ENCODE peak calls at places on chromosomes 11 and 22, in ten cellular contexts. One of them, this sample, is unnamed.

GRCh38 chr11:117316197-117316961 is at the start of gene BACE1:
- DNase-seq in A673: peak; percentile 93
- DNase-seq in aorta: peak; percentile 88
- DNase-seq in CD4-positive, CD25-positive, alpha-beta regulatory T cell: no peak
- DNase-seq in upper lobe of left lung: no peak
- DNase-seq in psoas muscle: peak; percentile 83
- DNase-seq in GM12878: no peak
- DNase-seq in IMR-90: peak; percentile 80
- DNase-seq in fibroblast of lung: peak; percentile 88
- DNase-seq in kidney: peak; percentile 92
- DNase-seq in this sample: no peak

GRCh38 chr11:66632952-66633351 is 5.6 kb upstream of the RBM4 start:
- DNase-seq in A673: no peak
- DNase-seq in aorta: no peak
- DNase-seq in CD4-positive, CD25-positive, alpha-beta regulatory T cell: no peak
- DNase-seq in upper lobe of left lung: no peak
- DNase-seq in psoas muscle: no peak
- DNase-seq in GM12878: no peak
- DNase-seq in IMR-90: no peak
- DNase-seq in fibroblast of lung: no peak
- DNase-seq in kidney: no peak
- DNase-seq in this sample: no peak

GRCh38 chr11:125314264-125315087 is 149.9 kb downstream of the PKNOX2 start:
- DNase-seq in A673: no peak
- DNase-seq in aorta: no peak
- DNase-seq in CD4-positive, CD25-positive, alpha-beta regulatory T cell: no peak
- DNase-seq in upper lobe of left lung: no peak
- DNase-seq in psoas muscle: no peak
- DNase-seq in GM12878: no peak
- DNase-seq in IMR-90: no peak
- DNase-seq in fibroblast of lung: no peak
- DNase-seq in kidney: no peak
- DNase-seq in this sample: no peak

GRCh38 chr11:65540290-65541092 is 15.6 kb downstream of the SCYL1 start:
- DNase-seq in A673: peak; percentile 95
- DNase-seq in aorta: peak; percentile 93
- DNase-seq in CD4-positive, CD25-positive, alpha-beta regulatory T cell: peak; percentile 80
- DNase-seq in upper lobe of left lung: peak; percentile 99
- DNase-seq in psoas muscle: peak; percentile 89
- DNase-seq in GM12878: peak; percentile 71
- DNase-seq in IMR-90: peak; percentile 82
- DNase-seq in fibroblast of lung: peak; percentile 89
- DNase-seq in kidney: peak; percentile 97
- DNase-seq in this sample: peak; percentile 85

GRCh38 chr22:45430871-45431270 is 17.4 kb downstream of the RIBC2 start:
- DNase-seq in A673: no peak
- DNase-seq in aorta: no peak
- DNase-seq in CD4-positive, CD25-positive, alpha-beta regulatory T cell: no peak
- DNase-seq in upper lobe of left lung: no peak
- DNase-seq in psoas muscle: no peak
- DNase-seq in GM12878: no peak
- DNase-seq in IMR-90: no peak
- DNase-seq in fibroblast of lung: no peak
- DNase-seq in kidney: peak; percentile 55
- DNase-seq in this sample: no peak

GRCh38 chr11:56700242-56700918 is 1.5 kb downstream of the OR9G1 start:
- DNase-seq in A673: peak; percentile 11
- DNase-seq in aorta: no peak
- DNase-seq in CD4-positive, CD25-positive, alpha-beta regulatory T cell: no peak
- DNase-seq in upper lobe of left lung: no peak
- DNase-seq in psoas muscle: no peak
- DNase-seq in GM12878: no peak
- DNase-seq in IMR-90: no peak
- DNase-seq in fibroblast of lung: no peak
- DNase-seq in kidney: no peak
- DNase-seq in this sample: no peak

GRCh38 chr22:36180038-36180880 is 19.7 kb upstream of the APOL3 start:
- DNase-seq in A673: peak; percentile 78
- DNase-seq in aorta: peak; percentile 90
- DNase-seq in CD4-positive, CD25-positive, alpha-beta regulatory T cell: peak; percentile 71
- DNase-seq in upper lobe of left lung: no peak
- DNase-seq in psoas muscle: peak; percentile 86
- DNase-seq in GM12878: no peak
- DNase-seq in IMR-90: peak; percentile 56
- DNase-seq in fibroblast of lung: peak; percentile 71
- DNase-seq in kidney: peak; percentile 92
- DNase-seq in this sample: peak; percentile 75

GRCh38 chr11:61815790-61816735 is 740 bp downstream of the FADS1 start:
- DNase-seq in A673: peak; percentile 64
- DNase-seq in aorta: peak; percentile 87
- DNase-seq in CD4-positive, CD25-positive, alpha-beta regulatory T cell: no peak
- DNase-seq in upper lobe of left lung: peak; percentile 91
- DNase-seq in psoas muscle: peak; percentile 74
- DNase-seq in GM12878: no peak
- DNase-seq in IMR-90: peak; percentile 60
- DNase-seq in fibroblast of lung: peak; percentile 67
- DNase-seq in kidney: peak; percentile 91
- DNase-seq in this sample: peak; percentile 16

GRCh38 chr11:66219846-66220565 is 48.4 kb upstream of the RAB1B start:
- DNase-seq in A673: no peak
- DNase-seq in aorta: peak; percentile 33
- DNase-seq in CD4-positive, CD25-positive, alpha-beta regulatory T cell: no peak
- DNase-seq in upper lobe of left lung: no peak
- DNase-seq in psoas muscle: no peak
- DNase-seq in GM12878: no peak
- DNase-seq in IMR-90: no peak
- DNase-seq in fibroblast of lung: no peak
- DNase-seq in kidney: no peak
- DNase-seq in this sample: no peak

GRCh38 chr11:19802773-19803293 is 90.2 kb downstream of the NAV2 start:
- DNase-seq in A673: no peak
- DNase-seq in aorta: no peak
- DNase-seq in CD4-positive, CD25-positive, alpha-beta regulatory T cell: no peak
- DNase-seq in upper lobe of left lung: no peak
- DNase-seq in psoas muscle: no peak
- DNase-seq in GM12878: no peak
- DNase-seq in IMR-90: peak; percentile 48
- DNase-seq in fibroblast of lung: peak; percentile 58
- DNase-seq in kidney: no peak
- DNase-seq in this sample: no peak

GRCh38 chr11:71433648-71434450 is 14.3 kb downstream of the DHCR7 start:
- DNase-seq in A673: no peak
- DNase-seq in aorta: no peak
- DNase-seq in CD4-positive, CD25-positive, alpha-beta regulatory T cell: no peak
- DNase-seq in upper lobe of left lung: peak; percentile 57
- DNase-seq in psoas muscle: peak; percentile 48
- DNase-seq in GM12878: no peak
- DNase-seq in IMR-90: no peak
- DNase-seq in fibroblast of lung: peak; percentile 58
- DNase-seq in kidney: no peak
- DNase-seq in this sample: no peak

GRCh38 chr22:20001082-20001638 is 15.5 kb downstream of the ARVCF start:
- DNase-seq in A673: no peak
- DNase-seq in aorta: peak; percentile 29
- DNase-seq in CD4-positive, CD25-positive, alpha-beta regulatory T cell: no peak
- DNase-seq in upper lobe of left lung: peak; percentile 39
- DNase-seq in psoas muscle: peak; percentile 6
- DNase-seq in GM12878: no peak
- DNase-seq in IMR-90: peak; percentile 43
- DNase-seq in fibroblast of lung: no peak
- DNase-seq in kidney: peak; percentile 56
- DNase-seq in this sample: no peak

GRCh38 chr11:2480874-2481220 is 36.0 kb downstream of the KCNQ1 start:
- DNase-seq in A673: no peak
- DNase-seq in aorta: no peak
- DNase-seq in CD4-positive, CD25-positive, alpha-beta regulatory T cell: no peak
- DNase-seq in upper lobe of left lung: no peak
- DNase-seq in psoas muscle: no peak
- DNase-seq in GM12878: no peak
- DNase-seq in IMR-90: no peak
- DNase-seq in fibroblast of lung: no peak
- DNase-seq in kidney: no peak
- DNase-seq in this sample: no peak

GRCh38 chr11:44437122-44437521 is 127.2 kb upstream of the ALX4 start:
- DNase-seq in A673: no peak
- DNase-seq in aorta: no peak
- DNase-seq in CD4-positive, CD25-positive, alpha-beta regulatory T cell: no peak
- DNase-seq in upper lobe of left lung: no peak
- DNase-seq in psoas muscle: no peak
- DNase-seq in GM12878: no peak
- DNase-seq in IMR-90: no peak
- DNase-seq in fibroblast of lung: no peak
- DNase-seq in kidney: no peak
- DNase-seq in this sample: no peak

DNA sequence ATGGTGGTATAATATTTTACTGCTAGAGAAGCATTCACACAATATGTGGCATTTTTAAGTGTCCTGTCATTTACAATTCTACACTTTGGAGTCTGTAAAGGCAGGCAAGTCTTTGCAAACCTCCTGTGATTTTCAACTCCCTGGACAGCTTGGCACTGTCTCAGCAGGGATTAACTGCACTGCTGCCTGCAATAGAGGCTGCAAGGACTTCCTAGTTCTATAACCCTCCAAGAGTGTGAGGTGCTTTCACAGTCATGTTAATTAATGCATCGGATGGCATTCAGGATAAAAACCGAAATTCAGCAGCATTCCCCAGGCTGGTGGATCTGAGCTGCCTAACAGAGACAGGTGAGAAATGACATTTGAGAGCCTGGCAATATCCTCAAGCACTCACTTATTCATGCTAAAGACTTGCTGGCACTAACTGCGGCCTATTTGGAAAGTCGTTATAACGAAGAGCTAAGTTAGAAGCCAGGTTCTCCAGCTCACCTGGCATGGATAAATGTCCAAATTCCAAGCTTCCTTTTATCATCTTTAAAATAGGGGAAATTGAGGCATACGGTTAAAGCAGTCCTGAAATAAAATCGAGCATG is 85.0 kb downstream of the LARGE1 start:
- DNase-seq in A673: no peak
- DNase-seq in aorta: no peak
- DNase-seq in CD4-positive, CD25-positive, alpha-beta regulatory T cell: no peak
- DNase-seq in upper lobe of left lung: no peak
- DNase-seq in psoas muscle: no peak
- DNase-seq in GM12878: no peak
- DNase-seq in IMR-90: no peak
- DNase-seq in fibroblast of lung: no peak
- DNase-seq in kidney: no peak
- DNase-seq in this sample: no peak
- H3K4me1 ChIP-seq in A673: no peaks in the 10 kb centered on the region
- H3K4me1 ChIP-seq in aorta: peaks cover 8% of the 10 kb centered on the region
- H3K4me1 ChIP-seq in CD4-positive, CD25-positive, alpha-beta regulatory T cell: no peaks in the 10 kb centered on the region
- H3K4me1 ChIP-seq in upper lobe of left lung: no peaks in the 10 kb centered on the region
- H3K4me1 ChIP-seq in psoas muscle: peaks cover 63% of the 10 kb centered on the region
- H3K4me1 ChIP-seq in GM12878: peaks cover 9% of the 10 kb centered on the region
- H3K4me1 ChIP-seq in IMR-90: peaks cover 9% of the 10 kb centered on the region
- H3K4me1 ChIP-seq in fibroblast of lung: no peaks in the 10 kb centered on the region
- H3K4me1 ChIP-seq in kidney: no peaks in the 10 kb centered on the region
- H3K4me1 ChIP-seq in this sample: no peaks in the 10 kb centered on the region

DNA sequence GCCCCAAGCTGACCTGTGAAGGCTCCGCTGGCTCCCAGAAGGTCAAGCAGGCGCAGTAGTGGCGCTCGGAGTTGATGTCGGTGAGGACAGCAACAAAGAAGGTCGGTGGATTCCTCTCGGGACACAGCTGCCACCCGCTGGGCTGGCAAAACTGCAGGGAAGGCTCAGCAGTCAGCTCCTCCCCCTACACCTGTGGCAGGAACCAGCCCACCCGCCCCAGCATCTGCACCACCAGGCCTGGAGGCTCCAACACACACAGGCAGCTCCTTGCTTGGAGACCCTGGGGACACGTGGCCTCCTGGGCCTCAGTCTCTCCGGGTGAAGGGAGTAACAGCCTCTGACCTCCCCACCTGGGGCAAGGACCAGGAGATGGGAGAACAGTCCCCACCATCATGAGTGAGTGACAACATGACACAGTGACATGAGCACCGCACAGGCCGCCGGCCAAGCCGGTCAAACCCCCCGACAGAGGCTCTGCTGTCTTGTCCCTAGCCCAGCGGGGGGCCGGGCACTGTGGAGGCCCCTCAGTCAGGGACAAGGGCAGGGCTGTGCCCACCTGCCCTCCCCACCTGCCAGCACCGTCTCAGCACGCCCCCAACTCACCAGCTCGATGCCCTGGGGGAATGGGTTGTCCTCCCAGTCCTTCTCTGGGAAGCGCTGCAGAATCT is 6.9 kb downstream of the SBF1 start:
- DNase-seq in A673: no peak
- DNase-seq in aorta: no peak
- DNase-seq in CD4-positive, CD25-positive, alpha-beta regulatory T cell: no peak
- DNase-seq in upper lobe of left lung: peak; percentile 83
- DNase-seq in psoas muscle: no peak
- DNase-seq in GM12878: no peak
- DNase-seq in IMR-90: no peak
- DNase-seq in fibroblast of lung: no peak
- DNase-seq in kidney: no peak
- DNase-seq in this sample: no peak
- H3K4me1 ChIP-seq in A673: peaks cover 18% of the 10 kb centered on the region
- H3K4me1 ChIP-seq in aorta: no peaks in the 10 kb centered on the region
- H3K4me1 ChIP-seq in CD4-positive, CD25-positive, alpha-beta regulatory T cell: peaks cover 49% of the 10 kb centered on the region
- H3K4me1 ChIP-seq in upper lobe of left lung: peaks cover 38% of the 10 kb centered on the region
- H3K4me1 ChIP-seq in psoas muscle: peaks cover 40% of the 10 kb centered on the region
- H3K4me1 ChIP-seq in GM12878: peaks cover 40% of the 10 kb centered on the region
- H3K4me1 ChIP-seq in IMR-90: peaks cover 15% of the 10 kb centered on the region
- H3K4me1 ChIP-seq in fibroblast of lung: peaks cover 5% of the 10 kb centered on the region
- H3K4me1 ChIP-seq in kidney: peaks cover 15% of the 10 kb centered on the region
- H3K4me1 ChIP-seq in this sample: peaks cover 45% of the 10 kb centered on the region

DNA sequence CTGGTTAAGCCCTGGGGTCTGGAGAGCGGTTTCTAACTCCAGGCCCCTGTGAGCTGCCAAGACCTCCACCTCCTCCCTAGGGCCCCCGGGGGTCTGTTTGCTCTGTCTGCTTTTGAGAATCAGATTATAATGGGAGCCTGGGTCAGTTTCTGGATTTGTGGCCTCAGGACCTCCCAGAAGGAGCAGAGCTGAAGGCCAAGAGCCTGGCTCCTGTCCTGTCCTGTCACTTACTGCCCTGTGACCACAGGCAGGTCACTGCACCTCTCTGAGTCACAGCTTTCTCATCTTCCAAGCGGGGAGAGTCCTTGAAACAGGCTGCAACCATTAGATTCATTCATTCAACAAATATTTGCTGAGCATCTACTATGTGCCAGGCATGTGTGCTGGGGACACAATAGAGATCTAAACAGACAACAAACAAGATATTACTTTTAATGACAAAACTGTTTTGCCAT is 87.3 kb upstream of the FGF3 start:
- DNase-seq in A673: no peak
- DNase-seq in aorta: no peak
- DNase-seq in CD4-positive, CD25-positive, alpha-beta regulatory T cell: no peak
- DNase-seq in upper lobe of left lung: no peak
- DNase-seq in psoas muscle: no peak
- DNase-seq in GM12878: no peak
- DNase-seq in IMR-90: peak; percentile 17
- DNase-seq in fibroblast of lung: no peak
- DNase-seq in kidney: no peak
- DNase-seq in this sample: no peak
- H3K4me1 ChIP-seq in A673: no peaks in the 10 kb centered on the region
- H3K4me1 ChIP-seq in aorta: no peaks in the 10 kb centered on the region
- H3K4me1 ChIP-seq in CD4-positive, CD25-positive, alpha-beta regulatory T cell: no peaks in the 10 kb centered on the region
- H3K4me1 ChIP-seq in upper lobe of left lung: no peaks in the 10 kb centered on the region
- H3K4me1 ChIP-seq in psoas muscle: peaks cover 3% of the 10 kb centered on the region
- H3K4me1 ChIP-seq in GM12878: no peaks in the 10 kb centered on the region
- H3K4me1 ChIP-seq in IMR-90: no peaks in the 10 kb centered on the region
- H3K4me1 ChIP-seq in fibroblast of lung: no peaks in the 10 kb centered on the region
- H3K4me1 ChIP-seq in kidney: no peaks in the 10 kb centered on the region
- H3K4me1 ChIP-seq in this sample: no peaks in the 10 kb centered on the region

GRCh38 chr11:114166389-114166788 is 106.9 kb downstream of the ZBTB16 start:
- DNase-seq in A673: no peak
- DNase-seq in aorta: no peak
- DNase-seq in CD4-positive, CD25-positive, alpha-beta regulatory T cell: no peak
- DNase-seq in upper lobe of left lung: no peak
- DNase-seq in psoas muscle: no peak
- DNase-seq in GM12878: no peak
- DNase-seq in IMR-90: no peak
- DNase-seq in fibroblast of lung: no peak
- DNase-seq in kidney: no peak
- DNase-seq in this sample: no peak
- H3K4me1 ChIP-seq in A673: peaks cover 96% of the 10 kb centered on the region
- H3K4me1 ChIP-seq in aorta: peaks cover 26% of the 10 kb centered on the region
- H3K4me1 ChIP-seq in CD4-positive, CD25-positive, alpha-beta regulatory T cell: peaks cover 63% of the 10 kb centered on the region
- H3K4me1 ChIP-seq in upper lobe of left lung: peaks cover 98% of the 10 kb centered on the region
- H3K4me1 ChIP-seq in psoas muscle: peaks cover 94% of the 10 kb centered on the region
- H3K4me1 ChIP-seq in GM12878: no peaks in the 10 kb centered on the region
- H3K4me1 ChIP-seq in IMR-90: peaks cover 8% of the 10 kb centered on the region
- H3K4me1 ChIP-seq in fibroblast of lung: peaks cover 11% of the 10 kb centered on the region
- H3K4me1 ChIP-seq in kidney: peaks cover 85% of the 10 kb centered on the region
- H3K4me1 ChIP-seq in this sample: peaks cover 57% of the 10 kb centered on the region

This sample was measured in effector memory CD4-positive, alpha-beta T cell.